ENCODE peak calls at places on chromosomes 7 and 10, in seven cellular contexts. G is ELR; Z is stimulated activated CD8-positive, alpha-beta memory T cell treated with anti-CD3 and anti-CD28 coated beads, Interleukin-7, amount 100 ng/mL, for 1 hour; M is activated CD4-positive, alpha-beta T cell treated with anti-CD3 and anti-CD28 coated beads, Interleukin-2, amount 10 ng/mL, durations not matched to agents 7 days and 5 days; D is HEK293T; F is GM03348; S is iPS-NIHi11. I is an unnamed sample.
A peak's percentile ranks its signal among the peaks of the same experiment; 100 is the strongest.

GRCh38 chr10:20672724-20673123 is 224.4 kb downstream of the NEBL start:
- DNase-seq in G (no peak), Z (no peak), M (no peak), D (no peak), F (no peak), S (no peak), I (no peak)

GRCh38 chr7:122896509-122896908 is 10.2 kb upstream of the CADPS2 start:
- DNase-seq in G (no peak), Z (no peak), M (no peak), D (no peak), F (no peak), S (no peak), I (no peak)

GRCh38 chr10:17512341-17513001 is 58.1 kb upstream of the ST8SIA6 start:
- DNase-seq in G (peak; percentile 97), Z (no peak), M (no peak), D (no peak), F (peak; percentile 53), S (no peak), I (no peak)

GRCh38 chr7:49244543-49244942 is 320.2 kb downstream of the CDC14C start:
- DNase-seq in G (no peak), Z (no peak), M (no peak), D (no peak), F (no peak), S (peak; percentile 38), I (no peak)

GRCh38 chr7:33558961-33559710 is 346.2 kb upstream of the BMPER start:
- DNase-seq in G (no peak), Z (no peak), M (no peak), D (no peak), F (no peak), S (no peak), I (peak; percentile 53)

GRCh38 chr7:28237368-28237767 is 56.8 kb upstream of the JAZF1 start:
- DNase-seq in G (no peak), Z (no peak), M (no peak), D (no peak), F (no peak), S (no peak), I (no peak)

GRCh38 chr10:2928219-2928840 is 139.0 kb upstream of the PFKP start:
- DNase-seq in G (peak; percentile 62), Z (no peak), M (peak; percentile 74), D (peak; percentile 83), F (peak; percentile 88), S (peak; percentile 89), I (peak; percentile 73)

GRCh38 chr7:1301054-1301811 is 68.6 kb downstream of the UNCX start:
- DNase-seq in G (no peak), Z (no peak), M (no peak), D (no peak), F (no peak), S (no peak), I (no peak)

GRCh38 chr7:75639071-75639892 is 99.5 kb downstream of the HIP1 start:
- DNase-seq in G (peak; percentile 44), Z (no peak), M (peak; percentile 38), D (peak; percentile 57), F (peak; percentile 78), S (peak; percentile 84), I (peak; percentile 70)

GRCh38 chr10:116990276-116990800 is 14.6 kb downstream of the SHTN1 start:
- DNase-seq in G (no peak), Z (no peak), M (no peak), D (no peak), F (no peak), S (no peak), I (no peak)